ENCODE peak calls at places on chromosomes 3 and 15, in eight cellular contexts. Y is fibroblast of lung, B is upper lobe of right lung, X is GM06990, G is uterus, T is AG04450, A is AG10803, S is body of pancreas. I is an unnamed sample.

GRCh38 chr3:171770689-171771620 is 39.3 kb downstream of the PLD1 start:
- DNase-seq in T (peak), A (peak), S (peak), X (no peak), Y (peak), B (no peak), G (no peak), I (peak)

GRCh38 chr3:152254031-152254430 is 14.7 kb upstream of the MBNL1 start:
- DNase-seq in S (no peak), X (no peak), G (no peak), B (no peak), Y (no peak), T (no peak), A (no peak), I (no peak)

GRCh38 chr15:64583519-64583918 is 123.1 kb downstream of the ZNF609 start:
- DNase-seq in A (no peak), T (no peak), S (no peak), B (no peak), Y (no peak), G (no peak), X (no peak), I (no peak)

GRCh38 chr15:41278319-41278718 is 47.3 kb downstream of the CHP1 start:
- DNase-seq in Y (no peak), X (no peak), B (no peak), A (no peak), T (no peak), S (no peak), G (no peak), I (no peak)

GRCh38 chr15:48748535-48748934 is 62.3 kb downstream of the CEP152 start:
- DNase-seq in T (no peak), X (no peak), B (no peak), S (no peak), G (no peak), Y (peak), A (peak), I (no peak)

GRCh38 chr15:20280933-20281463 is 260.6 kb downstream of the GOLGA6L6 start:
- DNase-seq in X (no peak), T (no peak), Y (no peak), S (no peak), B (no peak), A (no peak), G (no peak), I (no peak)

GRCh38 chr3:42053476-42053875 is 37.7 kb upstream of the TRAK1 start:
- DNase-seq in G (no peak), X (no peak), Y (no peak), T (no peak), S (peak), A (no peak), B (no peak), I (no peak)

GRCh38 chr15:75369897-75370581 is 1.6 kb upstream of the MAN2C1 start:
- DNase-seq in A (no peak), G (no peak), B (no peak), T (no peak), S (no peak), X (no peak), Y (no peak), I (no peak)

GRCh38 chr3:39414421-39414907 is 7.9 kb downstream of the RPSA start:
- DNase-seq in X (no peak), T (no peak), A (no peak), B (no peak), Y (no peak), S (peak), G (no peak), I (no peak)

GRCh38 chr3:136042608-136043221 is 77.2 kb downstream of the PPP2R3A start:
- DNase-seq in A (peak), T (no peak), X (no peak), S (no peak), Y (peak), B (no peak), G (no peak), I (peak)

GRCh38 chr3:113698891-113699465 is 2.5 kb upstream of the USF3 start:
- DNase-seq in G (peak), Y (peak), S (peak), A (peak), T (no peak), X (peak), B (no peak), I (no peak)

GRCh38 chr15:34436126-34436955 is 1.3 kb downstream of the GOLGA8A start:
- DNase-seq in G (no peak), X (peak), A (peak), S (no peak), B (no peak), T (no peak), Y (peak), I (no peak)

GRCh38 chr3:186261638-186262037 is 100.4 kb downstream of the DGKG start:
- DNase-seq in A (no peak), S (no peak), T (no peak), G (no peak), Y (no peak), B (no peak), X (no peak), I (no peak)

GRCh38 chr15:83714888-83715287 is 61.0 kb downstream of the ADAMTSL3 start:
- DNase-seq in T (no peak), S (no peak), Y (no peak), A (no peak), B (no peak), X (no peak), G (no peak), I (no peak)

GRCh38 chr3:186281172-186281571 is 80.9 kb downstream of the DGKG start:
- DNase-seq in A (peak), S (no peak), Y (peak), B (no peak), X (no peak), T (peak), G (no peak), I (peak)

GRCh38 chr15:71295242-71296031 is 180.2 kb downstream of the THSD4 start:
- DNase-seq in X (no peak), Y (peak), G (peak), A (peak), B (no peak), T (peak), S (no peak), I (peak)

GRCh38 chr3:45688882-45689786 is at the start of gene SACM1L:
- DNase-seq in B (peak), G (peak), Y (peak), T (peak), A (peak), X (peak), S (peak), I (peak)

GRCh38 chr3:8504611-8504973 is 3.0 kb downstream of the LMCD1 start:
- DNase-seq in X (no peak), B (no peak), A (no peak), S (no peak), T (no peak), Y (no peak), G (no peak), I (no peak)

GRCh38 chr3:124995460-124995994 is 60.3 kb downstream of the HEG1 start:
- DNase-seq in S (peak), G (peak), A (peak), Y (no peak), B (no peak), T (no peak), X (no peak), I (no peak)

GRCh38 chr15:60838206-60838605 is 359.3 kb upstream of the ICE2 start:
- DNase-seq in T (no peak), Y (no peak), A (no peak), X (peak), G (no peak), S (no peak), B (no peak), I (no peak)

GRCh38 chr15:35616436-35617271 is 70.7 kb upstream of the DPH6 start:
- DNase-seq in G (no peak), S (no peak), Y (no peak), T (no peak), X (no peak), B (no peak), A (peak), I (no peak)

GRCh38 chr3:66107855-66108254 is 69.1 kb upstream of the MAGI1 start:
- DNase-seq in B (no peak), S (no peak), X (no peak), G (no peak), A (peak), Y (peak), T (no peak), I (peak)

GRCh38 chr3:57864853-57865252 is 108.7 kb downstream of the SLMAP start:
- DNase-seq in G (no peak), X (no peak), B (no peak), S (no peak), A (peak), Y (peak), T (no peak), I (no peak)
- TF ChIP-seq CTCF in G (peak), X (peak), B (peak), S (no peak), A (peak), Y (peak), T (peak), I (peak)

GRCh38 chr15:59687831-59688230 is 1.3 kb downstream of the BNIP2 start:
- DNase-seq in S (no peak), A (peak), Y (peak), T (no peak), G (no peak), X (peak), B (no peak), I (no peak)
- TF ChIP-seq CTCF in S (no peak), A (no peak), Y (no peak), T (no peak), G (no peak), X (no peak), B (no peak), I (peak)

GRCh38 chr3:53844262-53845102 is 1.7 kb downstream of the CHDH start:
- DNase-seq in G (no peak), A (no peak), T (no peak), B (no peak), S (peak), Y (no peak), X (peak), I (no peak)

GRCh38 chr3:53846134-53846850 is at the start of the genes CHDH and IL17RB:
- DNase-seq in T (no peak), S (peak), B (peak), A (no peak), G (peak), X (peak), Y (peak), I (no peak)

GRCh38 chr3:53846851-53847155 is 435 bp downstream of the IL17RB start:
- DNase-seq in X (no peak), A (no peak), G (no peak), S (no peak), B (no peak), Y (no peak), T (no peak), I (no peak)

GRCh38 chr3:53845881-53846133 is 412 bp downstream of the CHDH start:
- DNase-seq in G (no peak), S (no peak), T (no peak), Y (no peak), B (no peak), A (no peak), X (peak), I (no peak)

GRCh38 chr3:53845103-53845880 is 927 bp downstream of the CHDH start:
- DNase-seq in T (no peak), A (peak), X (no peak), Y (peak), G (peak), B (peak), S (peak), I (no peak)
- TF ChIP-seq CTCF in T (peak), A (peak), X (peak), Y (peak), G (no peak), B (peak), S (peak), I (peak)

DNA sequence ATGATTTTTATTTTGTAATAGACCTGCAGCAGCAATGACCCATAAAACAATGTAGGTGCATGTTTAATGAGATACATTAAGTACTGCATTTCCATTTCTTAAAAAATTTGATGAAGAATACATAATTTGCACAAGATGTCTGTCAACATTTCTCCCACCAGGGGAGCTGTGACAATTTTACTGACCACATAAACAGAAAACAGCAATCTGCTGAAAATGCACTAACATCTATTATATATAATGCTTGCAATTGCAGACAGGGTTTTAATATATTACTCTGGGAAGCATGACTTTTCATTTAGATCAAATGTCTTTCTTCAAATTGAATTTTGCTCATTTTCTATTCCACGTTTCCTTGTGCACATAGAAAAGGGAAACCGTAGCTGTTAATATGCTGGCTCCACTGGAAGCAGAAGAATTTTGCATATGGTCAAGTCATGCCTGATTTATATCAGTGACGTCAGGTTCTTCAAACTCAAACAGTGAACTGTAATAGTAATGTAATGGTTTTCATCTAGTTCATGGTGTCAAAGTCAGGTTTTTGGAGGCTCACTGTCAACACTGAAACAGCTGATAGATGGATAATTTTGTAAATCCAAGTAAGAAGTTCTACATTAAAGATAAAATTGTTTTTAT is 79.8 kb upstream of the IGF1R start:
- DNase-seq in X (no peak), Y (no peak), B (no peak), G (no peak), A (no peak), S (no peak), T (no peak), I (no peak)
- TF ChIP-seq CTCF in X (peak), Y (peak), B (peak), G (no peak), A (peak), S (peak), T (peak), I (peak)

DNA sequence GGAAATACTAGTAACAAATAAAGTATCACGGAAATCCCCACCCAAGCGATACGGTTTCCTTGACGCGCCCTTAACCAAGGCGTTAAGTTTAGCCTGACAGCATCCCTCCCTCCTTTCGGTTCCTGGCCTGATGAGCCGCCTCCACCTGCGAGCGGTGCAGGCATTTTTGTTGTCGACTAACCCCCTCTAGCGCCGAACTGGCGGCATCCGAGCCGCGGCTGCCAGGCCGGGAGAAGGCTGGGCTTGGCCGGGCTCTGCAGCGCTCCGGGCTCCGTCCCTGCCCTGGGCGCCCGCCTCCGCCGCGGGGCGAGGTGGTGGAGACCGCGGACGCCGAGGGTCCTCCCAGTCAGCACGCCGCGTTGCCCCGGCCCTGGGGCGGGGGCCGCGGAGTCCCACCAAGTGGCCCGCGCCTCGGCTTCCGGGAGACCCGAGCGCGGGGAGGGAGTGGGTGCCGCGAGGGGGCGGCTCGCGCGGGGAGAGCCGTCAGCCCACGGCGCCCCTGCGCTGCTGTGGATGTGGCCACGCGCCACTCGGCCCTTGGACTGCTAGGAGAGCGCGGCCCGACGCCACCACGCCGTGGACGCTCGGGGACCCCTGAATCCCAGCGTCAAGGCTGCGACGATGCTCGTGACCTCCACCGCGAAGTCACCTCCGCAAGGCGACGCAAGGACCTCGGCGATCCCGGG is 1.1 kb upstream of the EPHA6 start:
- DNase-seq in T (peak), B (peak), G (peak), Y (peak), S (peak), A (peak), X (peak), I (no peak)
- TF ChIP-seq CTCF in T (peak), B (peak), G (peak), Y (peak), S (peak), A (peak), X (peak), I (peak)